ENCODE peak calls at places on chromosomes 13 and 19, in five cellular contexts. R is adipocyte; C is NCI-H2081; E is bronchial epithelial cell; O is effector memory CD4-positive, alpha-beta T cell. Y is an unnamed sample.

GRCh38 chr19:5170329-5170745 is 170.3 kb downstream of the PTPRS start:
- DNase-seq in R (no peak), C (no peak), E (no peak), O (peak; percentile 15), Y (no peak)

GRCh38 chr13:97600438-97601080 is 166.6 kb downstream of the RAP2A start:
- DNase-seq in R (peak; percentile 67), C (no peak), E (peak; percentile 87), O (no peak), Y (no peak)

GRCh38 chr13:74129500-74130144 is 4.6 kb downstream of the KLF12 start:
- DNase-seq in R (peak; percentile 20), C (no peak), E (no peak), O (no peak), Y (no peak)

GRCh38 chr19:35207391-35207871 is 21.1 kb downstream of the FAM187B start:
- DNase-seq in R (no peak), C (no peak), E (peak; percentile 15), O (peak; percentile 41), Y (no peak)

GRCh38 chr19:39237200-39238184 is 7.3 kb downstream of the IFNL3 start:
- DNase-seq in R (no peak), C (peak; percentile 2), E (no peak), O (no peak), Y (no peak)

GRCh38 chr19:9857920-9858746 is 23.0 kb downstream of the PIN1 start:
- DNase-seq in R (no peak), C (no peak), E (peak; percentile 33), O (no peak), Y (no peak)

GRCh38 chr13:28056970-28057712 is 43.2 kb downstream of the FLT3 start:
- DNase-seq in R (no peak), C (no peak), E (no peak), O (no peak), Y (no peak)

GRCh38 chr13:113083022-113083373 is 22.6 kb upstream of the F7 start:
- DNase-seq in R (no peak), C (no peak), E (no peak), O (no peak), Y (no peak)

GRCh38 chr13:35872369-35872768 is 258.8 kb downstream of the DCLK1 start:
- DNase-seq in R (no peak), C (no peak), E (no peak), O (no peak), Y (no peak)

GRCh38 chr19:11880598-11880997 is 7.0 kb upstream of the ZNF69 start:
- DNase-seq in R (no peak), C (no peak), E (no peak), O (no peak), Y (no peak)

GRCh38 chr19:16455489-16455888 is 16.3 kb downstream of the EPS15L1 start:
- DNase-seq in R (no peak), C (no peak), E (no peak), O (no peak), Y (no peak)

GRCh38 chr13:40438999-40439797 is 227.2 kb downstream of the FOXO1 start:
- DNase-seq in R (peak; percentile 2), C (no peak), E (no peak), O (no peak), Y (no peak)

GRCh38 chr19:19591133-19591825 is 27.2 kb downstream of the PBX4 start:
- DNase-seq in R (peak; percentile 96), C (peak; percentile 17), E (peak; percentile 99), O (peak; percentile 74), Y (no peak)

GRCh38 chr19:15631817-15632216 is 8.9 kb upstream of the CYP4F3 start:
- DNase-seq in R (peak; percentile 17), C (no peak), E (no peak), O (no peak), Y (no peak)

GRCh38 chr19:30476997-30477396 is 104.8 kb downstream of the ZNF536 start:
- DNase-seq in R (no peak), C (no peak), E (no peak), O (no peak), Y (no peak)

GRCh38 chr13:76948139-76948538 is at the start of gene ACOD1:
- DNase-seq in R (no peak), C (no peak), E (peak; percentile 60), O (no peak), Y (no peak)

GRCh38 chr19:51688665-51689571 is 4.2 kb upstream of the SPACA6 start:
- DNase-seq in R (peak; percentile 99), C (no peak), E (peak; percentile 80), O (no peak), Y (peak; percentile 86)

GRCh38 chr13:48731957-48732569 is 78.3 kb downstream of the CYSLTR2 start:
- DNase-seq in R (no peak), C (peak; percentile 28), E (no peak), O (peak; percentile 12), Y (no peak)

GRCh38 chr13:99501952-99502310 is 659 bp downstream of the TM9SF2 start:
- DNase-seq in R (peak; percentile 63), C (no peak), E (no peak), O (no peak), Y (no peak)

GRCh38 chr13:104204177-104204576 is 1138.0 kb upstream of the SLC10A2 start:
- DNase-seq in R (no peak), C (no peak), E (no peak), O (no peak), Y (no peak)

GRCh38 chr19:17105548-17105947 is 30.0 kb downstream of the MYO9B start:
- DNase-seq in R (no peak), C (no peak), E (no peak), O (no peak), Y (no peak)

GRCh38 chr19:36488816-36489138 is 584 bp downstream of the ZNF566 start:
- DNase-seq in R (peak; percentile 46), C (no peak), E (no peak), O (peak; percentile 3), Y (peak; percentile 28)

GRCh38 chr19:7637374-7638256 is 705 bp downstream of the STXBP2 start:
- DNase-seq in R (no peak), C (no peak), E (no peak), O (no peak), Y (peak; percentile 37)

GRCh38 chr19:55113570-55114039 is 3.8 kb downstream of the PPP1R12C start:
- DNase-seq in R (peak; percentile 74), C (no peak), E (no peak), O (no peak), Y (peak; percentile 20)

GRCh38 chr19:2540646-2541454 is 64.9 kb downstream of the GADD45B start:
- DNase-seq in R (peak; percentile 97), C (no peak), E (peak; percentile 86), O (no peak), Y (no peak)

GRCh38 chr13:109401307-109401706 is 385.1 kb downstream of the IRS2 start:
- DNase-seq in R (no peak), C (no peak), E (no peak), O (no peak), Y (no peak)

GRCh38 chr13:64278493-64278892 is 2862.8 kb upstream of the PCDH20 start:
- DNase-seq in R (peak; percentile 71), C (no peak), E (no peak), O (no peak), Y (no peak)

GRCh38 chr13:88823114-88823513 is 1151.9 kb downstream of the SLITRK5 start:
- DNase-seq in R (no peak), C (no peak), E (peak; percentile 66), O (no peak), Y (no peak)

GRCh38 chr19:38944981-38945506 is 14.3 kb downstream of the MRPS12 start:
- DNase-seq in R (no peak), C (no peak), E (no peak), O (no peak), Y (no peak)

GRCh38 chr19:49335071-49335783 is at the start of gene CD37:
- DNase-seq in R (no peak), C (no peak), E (no peak), O (no peak), Y (no peak)

GRCh38 chr19:52724701-52725514 is 9.9 kb downstream of the ZNF611 start:
- DNase-seq in R (no peak), C (no peak), E (no peak), O (no peak), Y (no peak)

GRCh38 chr19:47518139-47518538 is 3.3 kb upstream of the NAPA start:
- DNase-seq in R (no peak), C (no peak), E (peak; percentile 23), O (peak; percentile 28), Y (no peak)

GRCh38 chr19:1466461-1467227 is 12.4 kb downstream of the C19orf25 start:
- DNase-seq in R (no peak), C (no peak), E (no peak), O (no peak), Y (no peak)

Y was measured in substantia nigra.